ENCODE peak calls at places on chromosome 16, in six cellular contexts. Z is ovary, M is mucosa of descending colon, C is bronchial epithelial cell, L is cardiac fibroblast, U is AG10803. K is an unnamed sample.

GRCh38 chr16:22948603-22949368 is 134.8 kb downstream of the HS3ST2 start:
- DNase-seq in C (peak; percentile 71), M (no peak), Z (peak; percentile 20), U (peak; percentile 45), L (peak; percentile 64), K (peak; percentile 80)

GRCh38 chr16:81004646-81005353 is 1.9 kb downstream of the CMC2 start:
- DNase-seq in M (no peak), C (peak; percentile 62), L (peak; percentile 82), U (peak; percentile 59), Z (peak; percentile 27), K (peak; percentile 67)

GRCh38 chr16:84532855-84533486 is 28.5 kb upstream of the MEAK7 start:
- DNase-seq in C (no peak), M (no peak), U (peak; percentile 20), Z (no peak), L (peak; percentile 54), K (no peak)

GRCh38 chr16:49776085-49776501 is 79.8 kb downstream of the ZNF423 start:
- DNase-seq in U (no peak), Z (no peak), M (no peak), C (no peak), L (peak; percentile 20), K (no peak)

GRCh38 chr16:49755291-49755611 is 100.7 kb downstream of the ZNF423 start:
- DNase-seq in C (peak; percentile 27), L (peak; percentile 66), M (no peak), Z (peak; percentile 48), U (peak; percentile 31), K (no peak)

GRCh38 chr16:58155839-58156238 is 26.7 kb upstream of the CFAP20 start:
- DNase-seq in U (no peak), Z (no peak), C (no peak), M (no peak), L (no peak), K (no peak)

GRCh38 chr16:84844049-84844350 is 24.2 kb downstream of the CRISPLD2 start:
- DNase-seq in C (no peak), Z (no peak), U (peak; percentile 46), L (no peak), M (peak; percentile 77), K (no peak)

GRCh38 chr16:74230126-74230525 is 66.5 kb upstream of the PSMD7 start:
- DNase-seq in L (no peak), U (no peak), C (peak; percentile 23), Z (no peak), M (no peak), K (no peak)

GRCh38 chr16:49661465-49662187 is 194.3 kb downstream of the ZNF423 start:
- DNase-seq in U (no peak), M (no peak), Z (no peak), C (no peak), L (no peak), K (no peak)

GRCh38 chr16:50696575-50697420 is 3.4 kb downstream of the NOD2 start:
- DNase-seq in M (peak; percentile 95), C (peak; percentile 87), L (peak; percentile 82), Z (peak; percentile 63), U (peak; percentile 73), K (peak; percentile 98)

GRCh38 chr16:67534420-67534819 is 5.8 kb downstream of the RIPOR1 start:
- DNase-seq in M (no peak), Z (no peak), U (no peak), L (no peak), C (no peak), K (no peak)

GRCh38 chr16:6600167-6600566 is 732.5 kb upstream of the RBFOX1 start:
- DNase-seq in C (no peak), M (no peak), U (no peak), Z (no peak), L (no peak), K (no peak)

GRCh38 chr16:53743149-53743566 is 39.2 kb downstream of the FTO start:
- DNase-seq in M (no peak), Z (no peak), U (peak; percentile 33), L (peak; percentile 65), C (peak; percentile 39), K (peak; percentile 62)

GRCh38 chr16:22694887-22695382 is 119.0 kb upstream of the HS3ST2 start:
- DNase-seq in U (peak; percentile 99), M (no peak), L (peak; percentile 82), C (no peak), Z (no peak), K (no peak)

GRCh38 chr16:62831235-62831634 is 795.0 kb upstream of the CDH8 start:
- DNase-seq in M (no peak), L (no peak), Z (no peak), C (no peak), U (no peak), K (no peak)

GRCh38 chr16:30953511-30954124 is 3.9 kb upstream of the SETD1A start:
- DNase-seq in M (peak; percentile 74), Z (peak; percentile 63), U (peak; percentile 67), C (peak; percentile 48), L (peak; percentile 79), K (peak; percentile 78)

GRCh38 chr16:89337965-89338364 is 120.5 kb downstream of the ZNF778 start:
- DNase-seq in L (no peak), C (no peak), Z (no peak), U (no peak), M (peak; percentile 42), K (no peak)

GRCh38 chr16:67538666-67539101 is 10.1 kb downstream of the RIPOR1 start:
- DNase-seq in C (no peak), U (peak; percentile 36), L (no peak), Z (peak; percentile 35), M (no peak), K (no peak)

GRCh38 chr16:28999577-28999976 is 14.7 kb downstream of the LAT start:
- DNase-seq in M (no peak), Z (no peak), C (no peak), U (no peak), L (no peak), K (no peak)

GRCh38 chr16:17561056-17561455 is 90.3 kb upstream of the XYLT1 start:
- DNase-seq in Z (no peak), M (no peak), U (no peak), C (no peak), L (no peak), K (no peak)

GRCh38 chr16:71927383-71927782 is 32.1 kb downstream of the IST1 start:
- DNase-seq in M (no peak), U (peak; percentile 94), Z (peak; percentile 51), C (peak; percentile 65), L (peak; percentile 93), K (peak; percentile 76)

GRCh38 chr16:59698341-59698979 is 964.3 kb upstream of the GOT2 start:
- DNase-seq in M (no peak), U (peak; percentile 27), C (peak; percentile 0), L (peak; percentile 54), Z (no peak), K (peak; percentile 68)

GRCh38 chr16:17768257-17768656 is 297.5 kb upstream of the XYLT1 start:
- DNase-seq in L (peak; percentile 68), U (peak; percentile 86), M (no peak), C (peak; percentile 38), Z (no peak), K (peak; percentile 13)

GRCh38 chr16:80570106-80570478 is 29.3 kb downstream of the DYNLRB2 start:
- DNase-seq in L (peak; percentile 20), U (peak; percentile 6), Z (no peak), C (no peak), M (no peak), K (no peak)

GRCh38 chr16:22126037-22126558 is 33.8 kb downstream of the VWA3A start:
- DNase-seq in L (peak; percentile 8), Z (no peak), M (no peak), C (no peak), U (no peak), K (no peak)

GRCh38 chr16:53055603-53056527 is 1.1 kb downstream of the CHD9 start:
- DNase-seq in U (peak; percentile 62), C (no peak), L (peak; percentile 86), M (no peak), Z (peak; percentile 32), K (peak; percentile 37)

GRCh38 chr16:13110124-13110796 is 208.9 kb downstream of the SHISA9 start:
- DNase-seq in C (peak; percentile 3), L (peak; percentile 35), U (peak; percentile 86), Z (no peak), M (no peak), K (peak; percentile 83)

GRCh38 chr16:3690991-3691720 is 26.2 kb downstream of the TRAP1 start:
- DNase-seq in Z (no peak), U (peak; percentile 72), M (no peak), L (peak; percentile 3), C (no peak), K (no peak)
- H3K4me3 ChIP-seq in Z (peak overlapping the region; percentile 16), U (peak overlapping the region; percentile 56), M (no peak overlapping the region), L (peak overlapping the region; percentile 11), C (no peak overlapping the region), K (no peak overlapping the region)

GRCh38 chr16:73048292-73049050 is 543 bp upstream of the ZFHX3 start:
- DNase-seq in Z (peak; percentile 57), C (no peak), M (peak; percentile 78), L (peak; percentile 56), U (peak; percentile 60), K (no peak)

GRCh38 chr16:73046484-73047214 is 1.3 kb downstream of the ZFHX3 start:
- DNase-seq in Z (no peak), L (no peak), C (no peak), U (no peak), M (no peak), K (no peak)

GRCh38 chr16:73047221-73047535 is 750 bp downstream of the ZFHX3 start:
- DNase-seq in U (peak; percentile 97), Z (no peak), C (no peak), L (peak; percentile 86), M (no peak), K (no peak)

GRCh38 chr16:73049051-73049910 is 1.4 kb upstream of the ZFHX3 start:
- DNase-seq in M (no peak), L (no peak), Z (no peak), C (no peak), U (no peak), K (no peak)

GRCh38 chr16:73047536-73048291 is at the start of gene ZFHX3:
- DNase-seq in Z (peak; percentile 66), C (peak; percentile 33), L (peak; percentile 66), U (peak; percentile 73), M (peak; percentile 81), K (peak; percentile 51)
- TF ChIP-seq CTCF in Z (no peak), C (peak; percentile 30), L (no peak), U (peak; percentile 15), M (no peak), K (no peak)

GRCh38 chr16:87613961-87614360 is 11.7 kb downstream of the JPH3 start:
- DNase-seq in M (no peak), U (no peak), C (no peak), Z (no peak), L (no peak), K (no peak)
- H3K4me3 ChIP-seq in M (no peak overlapping the region), U (no peak overlapping the region), C (no peak overlapping the region), Z (no peak overlapping the region), L (no peak overlapping the region), K (no peak overlapping the region)

GRCh38 chr16:87571868-87572244 is 30.5 kb upstream of the JPH3 start:
- DNase-seq in Z (no peak), M (no peak), L (no peak), U (no peak), C (no peak), K (no peak)

GRCh38 chr16:87572959-87573358 is 29.3 kb upstream of the JPH3 start:
- DNase-seq in L (no peak), C (no peak), U (no peak), M (no peak), Z (no peak), K (no peak)

GRCh38 chr16:87576191-87576590 is 26.1 kb upstream of the JPH3 start:
- DNase-seq in M (no peak), U (no peak), Z (no peak), C (no peak), L (no peak), K (no peak)

GRCh38 chr16:87578531-87578930 is 23.8 kb upstream of the JPH3 start:
- DNase-seq in L (no peak), Z (no peak), C (no peak), M (no peak), U (no peak), K (no peak)

GRCh38 chr16:87575027-87575804 is 27.1 kb upstream of the JPH3 start:
- DNase-seq in M (no peak), L (no peak), Z (no peak), U (no peak), C (no peak), K (no peak)
- TF ChIP-seq CTCF in M (no peak), L (no peak), Z (no peak), U (no peak), C (no peak), K (no peak)

K was measured in epithelial cell of esophagus.